ENCODE peak calls at places on chromosomes 4 and X, in eight cellular contexts. I is K562, X is Panc1, U is GM23338, T is HCT116, K is HepG2, G is upper lobe of left lung, Y is GM12878. Z is an unnamed sample.

GRCh38 chr4:54971474-54971950 is 153.9 kb downstream of the KDR start:
- ATAC-seq in U (peak; percentile 94), K (peak; percentile 93), I (peak; percentile 91), X (peak; percentile 90), T (peak; percentile 95), G (peak; percentile 62), Y (peak; percentile 85), Z (peak; percentile 61)

GRCh38 chr4:102247041-102247440 is 98.2 kb downstream of the SLC39A8 start:
- ATAC-seq in U (no peak), Y (no peak), G (no peak), X (no peak), I (no peak), T (no peak), K (no peak), Z (no peak)

GRCh38 chrX:110531873-110532272 is 173.2 kb downstream of the RTL9 start:
- ATAC-seq in T (no peak), I (no peak), Y (no peak), G (no peak), U (no peak), X (no peak), K (no peak), Z (peak; percentile 66)

GRCh38 chrX:49237060-49237459 is 1.8 kb downstream of the CCDC22 start:
- ATAC-seq in I (peak; percentile 3), T (no peak), K (no peak), U (no peak), Y (peak; percentile 72), G (no peak), X (no peak), Z (no peak)

GRCh38 chr4:37885496-37885895 is 5.4 kb upstream of the TBC1D1 start:
- ATAC-seq in X (no peak), U (no peak), G (no peak), T (no peak), K (no peak), I (no peak), Y (peak; percentile 61), Z (peak; percentile 46)

GRCh38 chrX:65933085-65933589 is 106.7 kb downstream of the VSIG4 start:
- ATAC-seq in Y (no peak), X (no peak), I (no peak), K (no peak), G (no peak), U (no peak), T (peak; percentile 59), Z (no peak)

GRCh38 chrX:10833299-10834169 is 213.1 kb upstream of the MID1 start:
- ATAC-seq in Y (no peak), I (peak; percentile 90), U (peak; percentile 97), G (peak; percentile 86), X (peak; percentile 77), K (peak; percentile 67), T (no peak), Z (peak; percentile 53)

GRCh38 chrX:48785156-48785524 is 1.2 kb upstream of the GATA1 start:
- ATAC-seq in I (peak; percentile 4), U (no peak), Y (no peak), G (no peak), T (no peak), X (no peak), K (no peak), Z (no peak)

GRCh38 chr4:89765966-89766365 is 71.0 kb downstream of the SNCA start:
- ATAC-seq in I (no peak), T (no peak), Y (no peak), X (no peak), G (no peak), K (no peak), U (no peak), Z (no peak)

GRCh38 chr4:48654015-48654664 is 125.9 kb downstream of the FRYL start:
- ATAC-seq in Y (no peak), K (no peak), I (peak; percentile 48), T (no peak), X (no peak), G (no peak), U (peak; percentile 33), Z (peak; percentile 19)

GRCh38 chr4:168501407-168501806 is 4.6 kb downstream of the PALLD start:
- ATAC-seq in I (no peak), K (peak; percentile 45), X (no peak), U (no peak), Y (no peak), G (no peak), T (no peak), Z (no peak)

GRCh38 chr4:76238236-76238635 is 13.3 kb upstream of the FAM47E start:
- ATAC-seq in Y (no peak), K (no peak), T (no peak), G (no peak), U (no peak), I (no peak), X (no peak), Z (no peak)

GRCh38 chrX:34294665-34295064 is 162.6 kb upstream of the FAM47A start:
- ATAC-seq in X (no peak), Y (no peak), U (no peak), T (no peak), G (no peak), I (no peak), K (no peak), Z (no peak)

GRCh38 chrX:34300871-34301270 is 168.8 kb upstream of the FAM47A start:
- ATAC-seq in K (no peak), G (no peak), I (no peak), Y (peak; percentile 61), U (no peak), X (no peak), T (no peak), Z (no peak)

DNA sequence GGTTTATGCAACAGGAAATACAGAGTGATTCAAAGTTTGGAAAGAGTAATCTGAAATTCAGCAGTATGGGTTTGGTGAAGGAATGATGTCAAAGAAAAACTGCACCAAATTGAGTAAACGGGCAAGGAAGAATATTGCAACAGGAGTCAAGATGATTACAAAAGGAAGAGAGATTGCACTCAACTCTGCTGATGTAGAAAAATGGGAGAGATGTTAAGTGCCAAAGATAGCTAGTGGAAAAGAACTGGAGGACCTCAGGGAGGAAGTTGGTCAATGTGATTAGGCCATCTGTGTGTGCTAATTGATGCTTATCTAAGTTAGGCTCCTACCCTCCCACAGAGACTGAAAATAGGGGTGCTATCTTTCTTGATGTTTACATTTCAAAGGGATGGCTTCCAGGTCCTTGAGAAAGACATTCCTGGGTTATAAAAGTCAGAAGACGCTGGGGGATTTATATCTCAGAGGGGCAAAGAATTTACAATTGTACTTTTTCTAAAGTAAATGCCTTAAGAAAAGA is 167.4 kb upstream of the FAM47A start:
- ATAC-seq in T (no peak), X (no peak), I (no peak), G (no peak), K (no peak), U (no peak), Y (no peak), Z (no peak)
- TF ChIP-seq POLR2AphosphoS5 in T (no peak), X (no peak), I (no peak), G (no peak), K (no peak), U (peak; percentile 51), Y (no peak), Z (no peak)

DNA sequence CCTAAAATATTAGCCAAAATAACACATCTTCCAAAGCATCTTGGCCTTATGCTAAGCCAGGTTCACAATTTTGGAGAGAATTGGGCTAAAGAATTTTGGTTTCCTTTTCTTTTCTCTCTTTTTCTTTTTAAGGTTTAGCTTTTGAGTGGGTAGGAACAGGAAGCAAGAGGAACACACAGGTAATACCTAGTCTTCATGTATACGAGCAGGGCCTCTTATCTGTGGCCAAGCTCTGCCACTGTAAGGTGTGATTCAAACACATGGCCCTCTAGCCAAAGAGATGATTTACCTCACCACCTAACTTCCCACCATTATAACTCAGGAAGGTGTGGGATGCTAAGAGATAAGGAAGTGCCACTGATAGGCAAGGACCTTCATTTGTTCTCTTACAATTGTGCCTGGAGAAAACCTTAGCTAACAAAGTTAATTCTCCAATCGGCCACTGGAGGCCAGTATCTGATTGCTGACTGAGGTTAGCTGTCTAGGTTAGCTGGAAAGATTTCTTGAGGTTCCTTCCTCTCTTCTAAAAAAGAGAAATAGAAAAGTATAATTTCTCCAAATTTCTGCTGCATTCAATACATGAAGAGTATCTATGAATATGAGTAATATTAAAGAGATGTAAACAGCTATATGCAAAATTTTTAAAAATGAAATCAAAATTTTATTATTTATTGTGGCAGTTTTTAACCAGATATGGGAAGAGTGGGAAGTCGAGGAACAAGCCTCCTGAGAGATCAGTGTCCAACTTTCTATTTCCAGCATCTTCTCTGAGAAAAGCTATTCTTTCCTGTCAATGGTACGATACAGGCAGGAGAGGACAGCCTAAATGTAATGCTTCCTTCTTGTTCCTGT is 30.1 kb upstream of the BBS7 start:
- ATAC-seq in Y (peak; percentile 93), T (peak; percentile 90), K (peak; percentile 87), X (peak; percentile 90), I (peak; percentile 95), G (no peak), U (peak; percentile 92), Z (peak; percentile 55)
- TF ChIP-seq CTCF in Y (peak; percentile 84), T (peak; percentile 78), K (peak; percentile 81), X (peak; percentile 75), I (peak; percentile 90), G (peak; percentile 78), U (peak; percentile 93), Z (peak; percentile 67)

DNA sequence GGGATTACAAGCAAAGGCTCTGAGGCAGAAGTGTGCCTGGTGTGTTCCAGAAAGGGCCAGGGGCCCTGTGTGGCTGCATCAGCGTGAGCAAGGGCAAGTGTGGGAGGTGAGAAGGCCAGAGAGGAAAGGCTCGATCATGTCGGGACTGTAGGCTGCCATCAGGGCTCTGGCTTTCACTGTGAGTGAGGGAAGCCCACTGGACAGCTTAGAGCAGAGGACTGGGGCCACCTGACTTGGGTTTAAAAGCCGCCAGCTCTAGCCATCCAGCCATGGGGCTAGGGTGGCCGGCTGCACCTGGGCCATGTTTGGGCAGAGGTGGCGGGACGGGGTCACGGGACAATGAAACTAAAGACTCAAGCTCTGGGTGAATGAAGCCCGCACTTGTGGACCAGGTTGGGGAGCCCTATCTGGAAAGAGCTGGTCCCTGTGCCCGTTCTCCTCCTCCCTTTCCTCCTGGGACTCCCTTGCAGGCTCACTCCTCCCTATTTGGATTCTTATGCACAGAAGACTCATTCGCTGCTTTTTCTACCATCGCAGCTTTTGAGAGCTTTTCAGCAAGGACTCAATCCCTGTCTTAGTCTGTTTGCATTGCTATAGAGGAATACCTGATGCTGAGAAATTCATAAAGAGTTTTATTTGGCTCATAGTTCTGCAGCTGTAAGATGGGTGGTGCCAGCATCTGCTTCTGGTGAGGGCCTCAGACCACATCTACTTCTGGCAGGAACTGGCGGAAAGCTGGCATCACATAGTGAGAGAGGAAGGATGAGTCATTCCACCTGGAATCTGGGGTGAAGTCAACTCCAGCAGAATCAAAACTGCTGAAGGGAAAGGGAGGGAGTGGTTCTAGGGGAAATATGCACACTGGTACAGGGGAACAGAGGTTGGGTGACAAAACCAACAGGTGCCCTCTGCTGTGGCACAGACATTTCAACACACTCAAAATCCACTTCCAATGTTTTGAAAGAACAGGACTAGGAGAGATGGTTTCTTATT is 15.3 kb downstream of the CTAG1B start:
- ATAC-seq in I (no peak), U (no peak), Y (no peak), K (no peak), X (peak; percentile 87), G (no peak), T (peak; percentile 72), Z (peak; percentile 28)
- TF ChIP-seq POLR2AphosphoS5 in I (no peak), U (no peak), Y (no peak), K (no peak), X (no peak), G (no peak), T (no peak), Z (peak; percentile 44)

DNA sequence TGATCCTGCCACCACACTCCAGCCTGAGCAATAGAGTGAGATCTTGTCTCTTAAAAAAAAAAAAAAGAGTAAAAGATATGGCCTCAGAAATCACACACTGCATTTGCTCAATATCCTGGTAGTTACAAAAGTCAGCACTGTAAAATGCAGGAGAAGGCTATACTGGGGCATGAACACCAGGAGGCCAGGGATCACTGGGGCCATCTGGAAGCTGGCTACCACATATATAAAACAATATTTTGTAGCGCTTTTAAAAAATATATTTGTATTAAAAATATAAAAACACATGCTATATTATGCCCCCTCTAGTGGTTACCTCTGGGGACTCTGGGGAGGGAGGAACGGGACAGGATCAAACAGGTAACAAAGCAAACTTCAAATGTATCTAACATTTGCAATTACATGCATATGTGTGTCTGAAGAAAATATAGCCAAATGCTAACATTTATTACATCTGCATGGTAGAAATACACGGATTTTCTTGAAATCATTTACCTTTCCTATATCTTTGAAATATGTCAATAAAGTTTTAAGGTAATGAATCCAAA is 4.0 kb downstream of the C4orf46 start:
- ATAC-seq in G (no peak), T (no peak), U (no peak), I (peak; percentile 15), K (no peak), X (no peak), Y (no peak), Z (no peak)
- TF ChIP-seq CTCF in G (no peak), T (peak; percentile 32), U (peak; percentile 80), I (peak; percentile 67), K (peak; percentile 49), X (peak; percentile 78), Y (peak; percentile 59), Z (peak; percentile 38)